ENCODE peak calls at places on chromosomes 7 and 10, in eight cellular contexts. One of them, this sample, is unnamed.
A peak's percentile ranks its signal among the peaks of the same experiment; 100 is the strongest.

GRCh38 chr7:47634273-47634672 is 52.4 kb upstream of the TNS3 start:
- DNase-seq in NCI-H748 treated with DMSO at 0.1 percent for 48 hours: no peak
- DNase-seq in astrocyte: peak; percentile 73
- DNase-seq in H54: no peak
- DNase-seq in lung: no peak
- DNase-seq in iPS-NIHi11: no peak
- DNase-seq in T-helper 9 cell: no peak
- DNase-seq in left kidney: no peak
- DNase-seq in this sample: no peak

GRCh38 chr10:18659784-18660561 is 742 bp downstream of the ARL5B start:
- DNase-seq in T-helper 9 cell: peak; percentile 2
- DNase-seq in lung: peak; percentile 51
- DNase-seq in H54: no peak
- DNase-seq in astrocyte: no peak
- DNase-seq in left kidney: peak; percentile 77
- DNase-seq in iPS-NIHi11: peak; percentile 28
- DNase-seq in NCI-H748 treated with DMSO at 0.1 percent for 48 hours: peak; percentile 26
- DNase-seq in this sample: no peak

GRCh38 chr7:45001138-45001694 is 1.2 kb downstream of the CCM2 start:
- DNase-seq in iPS-NIHi11: no peak
- DNase-seq in astrocyte: peak; percentile 32
- DNase-seq in lung: no peak
- DNase-seq in H54: peak; percentile 33
- DNase-seq in left kidney: peak; percentile 67
- DNase-seq in T-helper 9 cell: peak; percentile 45
- DNase-seq in NCI-H748 treated with DMSO at 0.1 percent for 48 hours: peak; percentile 5
- DNase-seq in this sample: peak; percentile 44

GRCh38 chr10:3625959-3626751 is 158.9 kb downstream of the KLF6 start:
- DNase-seq in NCI-H748 treated with DMSO at 0.1 percent for 48 hours: no peak
- DNase-seq in astrocyte: peak; percentile 84
- DNase-seq in H54: no peak
- DNase-seq in iPS-NIHi11: no peak
- DNase-seq in left kidney: no peak
- DNase-seq in T-helper 9 cell: no peak
- DNase-seq in lung: no peak
- DNase-seq in this sample: no peak

GRCh38 chr7:4103352-4104091 is 578.6 kb upstream of the FOXK1 start:
- DNase-seq in astrocyte: peak; percentile 64
- DNase-seq in T-helper 9 cell: no peak
- DNase-seq in left kidney: no peak
- DNase-seq in lung: no peak
- DNase-seq in NCI-H748 treated with DMSO at 0.1 percent for 48 hours: no peak
- DNase-seq in iPS-NIHi11: peak; percentile 52
- DNase-seq in H54: peak; percentile 100
- DNase-seq in this sample: no peak

GRCh38 chr7:12770227-12770975 is 83.0 kb downstream of the ARL4A start:
- DNase-seq in lung: peak; percentile 63
- DNase-seq in astrocyte: no peak
- DNase-seq in iPS-NIHi11: no peak
- DNase-seq in H54: no peak
- DNase-seq in T-helper 9 cell: no peak
- DNase-seq in NCI-H748 treated with DMSO at 0.1 percent for 48 hours: no peak
- DNase-seq in left kidney: no peak
- DNase-seq in this sample: no peak

GRCh38 chr10:14774214-14774580 is 500 bp downstream of the FAM107B start:
- DNase-seq in left kidney: no peak
- DNase-seq in lung: no peak
- DNase-seq in H54: no peak
- DNase-seq in iPS-NIHi11: no peak
- DNase-seq in T-helper 9 cell: no peak
- DNase-seq in NCI-H748 treated with DMSO at 0.1 percent for 48 hours: no peak
- DNase-seq in astrocyte: no peak
- DNase-seq in this sample: no peak

GRCh38 chr10:3714526-3714925 is 70.5 kb downstream of the KLF6 start:
- DNase-seq in astrocyte: no peak
- DNase-seq in T-helper 9 cell: no peak
- DNase-seq in H54: no peak
- DNase-seq in iPS-NIHi11: no peak
- DNase-seq in NCI-H748 treated with DMSO at 0.1 percent for 48 hours: no peak
- DNase-seq in left kidney: no peak
- DNase-seq in lung: no peak
- DNase-seq in this sample: no peak

GRCh38 chr10:20890009-20890408 is 7.1 kb downstream of the NEBL start:
- DNase-seq in lung: no peak
- DNase-seq in NCI-H748 treated with DMSO at 0.1 percent for 48 hours: peak; percentile 87
- DNase-seq in left kidney: peak; percentile 61
- DNase-seq in T-helper 9 cell: no peak
- DNase-seq in astrocyte: peak; percentile 49
- DNase-seq in iPS-NIHi11: no peak
- DNase-seq in H54: no peak
- DNase-seq in this sample: no peak

GRCh38 chr7:65509368-65510186 is 135.9 kb downstream of the ZNF92 start:
- DNase-seq in H54: no peak
- DNase-seq in astrocyte: no peak
- DNase-seq in lung: no peak
- DNase-seq in NCI-H748 treated with DMSO at 0.1 percent for 48 hours: peak; percentile 28
- DNase-seq in iPS-NIHi11: no peak
- DNase-seq in left kidney: peak; percentile 28
- DNase-seq in T-helper 9 cell: peak; percentile 5
- DNase-seq in this sample: no peak

GRCh38 chr10:131569851-131570715 is 258.6 kb upstream of the TCERG1L start:
- DNase-seq in NCI-H748 treated with DMSO at 0.1 percent for 48 hours: no peak
- DNase-seq in left kidney: no peak
- DNase-seq in T-helper 9 cell: no peak
- DNase-seq in H54: no peak
- DNase-seq in lung: no peak
- DNase-seq in astrocyte: no peak
- DNase-seq in iPS-NIHi11: peak; percentile 90
- DNase-seq in this sample: no peak